ENCODE peak calls at places on chromosomes 7 and 10, in five cellular contexts. One of them, this sample, is unnamed.

GRCh38 chr10:95423327-95424005 is 132.7 kb upstream of the PDLIM1 start:
- DNase-seq in T-helper 1 cell: no peak
- DNase-seq in B cell: no peak
- DNase-seq in T-helper 9 cell: no peak
- DNase-seq in cardiac septum: peak; percentile 46
- DNase-seq in this sample: no peak

GRCh38 chr7:112898432-112899290 is 108.5 kb upstream of the TMEM168 start:
- DNase-seq in T-helper 9 cell: no peak
- DNase-seq in cardiac septum: no peak
- DNase-seq in T-helper 1 cell: no peak
- DNase-seq in B cell: peak; percentile 68
- DNase-seq in this sample: no peak

GRCh38 chr10:68826764-68827591 is at the start of gene STOX1:
- DNase-seq in T-helper 9 cell: peak; percentile 27
- DNase-seq in cardiac septum: no peak
- DNase-seq in B cell: peak; percentile 62
- DNase-seq in T-helper 1 cell: peak; percentile 15
- DNase-seq in this sample: peak; percentile 57

GRCh38 chr10:11986593-11987216 is 55.9 kb downstream of the UPF2 start:
- DNase-seq in T-helper 9 cell: peak; percentile 68
- DNase-seq in B cell: peak; percentile 81
- DNase-seq in T-helper 1 cell: peak; percentile 54
- DNase-seq in cardiac septum: peak; percentile 83
- DNase-seq in this sample: peak; percentile 87

GRCh38 chr7:123643495-123644428 is 11.9 kb upstream of the LMOD2 start:
- DNase-seq in T-helper 1 cell: no peak
- DNase-seq in T-helper 9 cell: no peak
- DNase-seq in cardiac septum: no peak
- DNase-seq in B cell: no peak
- DNase-seq in this sample: no peak

GRCh38 chr10:113480081-113480360 is 72.8 kb upstream of the HABP2 start:
- DNase-seq in T-helper 9 cell: no peak
- DNase-seq in T-helper 1 cell: no peak
- DNase-seq in B cell: no peak
- DNase-seq in cardiac septum: no peak
- DNase-seq in this sample: no peak

GRCh38 chr10:117320050-117320665 is 55.1 kb downstream of the PDZD8 start:
- DNase-seq in T-helper 9 cell: no peak
- DNase-seq in B cell: peak; percentile 3
- DNase-seq in T-helper 1 cell: no peak
- DNase-seq in cardiac septum: no peak
- DNase-seq in this sample: no peak

GRCh38 chr10:109474817-109475216 is 448.5 kb downstream of the XPNPEP1 start:
- DNase-seq in T-helper 1 cell: no peak
- DNase-seq in cardiac septum: no peak
- DNase-seq in T-helper 9 cell: no peak
- DNase-seq in B cell: no peak
- DNase-seq in this sample: no peak

GRCh38 chr7:102080003-102080361 is 206.7 kb upstream of the SH2B2 start:
- DNase-seq in cardiac septum: peak; percentile 51
- DNase-seq in T-helper 1 cell: no peak
- DNase-seq in T-helper 9 cell: no peak
- DNase-seq in B cell: no peak
- DNase-seq in this sample: peak; percentile 64

GRCh38 chr10:23096814-23097549 is 1.6 kb downstream of the MSRB2 start:
- DNase-seq in T-helper 9 cell: no peak
- DNase-seq in cardiac septum: no peak
- DNase-seq in T-helper 1 cell: no peak
- DNase-seq in B cell: no peak
- DNase-seq in this sample: peak; percentile 56

GRCh38 chr7:48426966-48427555 is 255.8 kb downstream of the ABCA13 start:
- DNase-seq in T-helper 1 cell: no peak
- DNase-seq in T-helper 9 cell: no peak
- DNase-seq in cardiac septum: no peak
- DNase-seq in B cell: no peak
- DNase-seq in this sample: no peak

GRCh38 chr10:34216348-34216908 is 598.7 kb downstream of the PARD3 start:
- DNase-seq in T-helper 9 cell: no peak
- DNase-seq in cardiac septum: no peak
- DNase-seq in B cell: no peak
- DNase-seq in T-helper 1 cell: no peak
- DNase-seq in this sample: no peak

GRCh38 chr7:46257766-46258448 is 336.8 kb upstream of the IGFBP3 start:
- DNase-seq in cardiac septum: no peak
- DNase-seq in T-helper 1 cell: no peak
- DNase-seq in T-helper 9 cell: no peak
- DNase-seq in B cell: no peak
- DNase-seq in this sample: no peak

GRCh38 chr7:151631968-151632749 is 112.5 kb upstream of the RHEB start:
- DNase-seq in B cell: peak; percentile 94
- DNase-seq in cardiac septum: peak; percentile 95
- DNase-seq in T-helper 9 cell: peak; percentile 88
- DNase-seq in T-helper 1 cell: peak; percentile 84
- DNase-seq in this sample: peak; percentile 94

GRCh38 chr10:101769541-101770180 is 6.3 kb downstream of the FGF8 start:
- DNase-seq in cardiac septum: peak; percentile 43
- DNase-seq in B cell: no peak
- DNase-seq in T-helper 1 cell: no peak
- DNase-seq in T-helper 9 cell: no peak
- DNase-seq in this sample: no peak

GRCh38 chr10:51894752-51895151 is 195.4 kb upstream of the CSTF2T start:
- DNase-seq in T-helper 1 cell: no peak
- DNase-seq in cardiac septum: no peak
- DNase-seq in T-helper 9 cell: no peak
- DNase-seq in B cell: no peak
- DNase-seq in this sample: no peak

GRCh38 chr10:104546756-104547155 is 94.3 kb upstream of the SORCS3 start:
- DNase-seq in T-helper 1 cell: no peak
- DNase-seq in T-helper 9 cell: no peak
- DNase-seq in cardiac septum: no peak
- DNase-seq in B cell: no peak
- DNase-seq in this sample: no peak

GRCh38 chr10:124734311-124735166 is 9.6 kb downstream of the FAM53B start:
- DNase-seq in B cell: peak; percentile 66
- DNase-seq in cardiac septum: no peak
- DNase-seq in T-helper 9 cell: no peak
- DNase-seq in T-helper 1 cell: no peak
- DNase-seq in this sample: no peak

GRCh38 chr10:28291881-28292297 is 11.0 kb downstream of the MPP7 start:
- DNase-seq in B cell: no peak
- DNase-seq in T-helper 9 cell: no peak
- DNase-seq in cardiac septum: no peak
- DNase-seq in T-helper 1 cell: no peak
- DNase-seq in this sample: no peak

GRCh38 chr10:51937736-51938135 is 238.3 kb upstream of the CSTF2T start:
- DNase-seq in B cell: no peak
- DNase-seq in T-helper 9 cell: no peak
- DNase-seq in cardiac septum: no peak
- DNase-seq in T-helper 1 cell: no peak
- DNase-seq in this sample: no peak

GRCh38 chr10:70368774-70369482 is 13.5 kb downstream of the LRRC20 start:
- DNase-seq in T-helper 9 cell: no peak
- DNase-seq in B cell: no peak
- DNase-seq in T-helper 1 cell: no peak
- DNase-seq in cardiac septum: no peak
- DNase-seq in this sample: no peak

GRCh38 chr10:3126741-3127342 is 45.7 kb downstream of the PITRM1 start:
- DNase-seq in B cell: no peak
- DNase-seq in cardiac septum: peak; percentile 84
- DNase-seq in T-helper 1 cell: no peak
- DNase-seq in T-helper 9 cell: no peak
- DNase-seq in this sample: peak; percentile 66

GRCh38 chr10:22436526-22436892 is 91.2 kb downstream of the SPAG6 start:
- DNase-seq in T-helper 9 cell: no peak
- DNase-seq in B cell: no peak
- DNase-seq in T-helper 1 cell: no peak
- DNase-seq in cardiac septum: no peak
- DNase-seq in this sample: no peak

GRCh38 chr7:16067695-16068094 is 353.6 kb downstream of the CRPPA start:
- DNase-seq in B cell: no peak
- DNase-seq in T-helper 9 cell: no peak
- DNase-seq in T-helper 1 cell: no peak
- DNase-seq in cardiac septum: no peak
- DNase-seq in this sample: no peak

GRCh38 chr7:124801330-124801895 is 35.8 kb upstream of the GPR37 start:
- DNase-seq in B cell: no peak
- DNase-seq in cardiac septum: no peak
- DNase-seq in T-helper 9 cell: no peak
- DNase-seq in T-helper 1 cell: no peak
- DNase-seq in this sample: no peak

GRCh38 chr10:33041783-33042437 is 83.9 kb upstream of the ITGB1 start:
- DNase-seq in B cell: no peak
- DNase-seq in T-helper 9 cell: no peak
- DNase-seq in T-helper 1 cell: no peak
- DNase-seq in cardiac septum: no peak
- DNase-seq in this sample: no peak

GRCh38 chr10:117237401-117237991 is 3.4 kb upstream of the SLC18A2 start:
- DNase-seq in T-helper 1 cell: no peak
- DNase-seq in B cell: peak; percentile 7
- DNase-seq in cardiac septum: peak; percentile 73
- DNase-seq in T-helper 9 cell: no peak
- DNase-seq in this sample: peak; percentile 23

GRCh38 chr7:132469264-132469663 is 107.0 kb downstream of the PLXNA4 start:
- DNase-seq in T-helper 9 cell: no peak
- DNase-seq in T-helper 1 cell: no peak
- DNase-seq in cardiac septum: no peak
- DNase-seq in B cell: no peak
- DNase-seq in this sample: no peak

GRCh38 chr7:51067757-51068156 is 248.9 kb downstream of the COBL start:
- DNase-seq in T-helper 9 cell: peak; percentile 10
- DNase-seq in T-helper 1 cell: no peak
- DNase-seq in cardiac septum: no peak
- DNase-seq in B cell: peak; percentile 40
- DNase-seq in this sample: no peak

GRCh38 chr7:82745117-82745516 is 301.5 kb upstream of the CACNA2D1 start:
- DNase-seq in cardiac septum: no peak
- DNase-seq in T-helper 1 cell: no peak
- DNase-seq in T-helper 9 cell: no peak
- DNase-seq in B cell: no peak
- DNase-seq in this sample: no peak

GRCh38 chr10:61346946-61347345 is 106.2 kb downstream of the TMEM26 start:
- DNase-seq in B cell: no peak
- DNase-seq in cardiac septum: no peak
- DNase-seq in T-helper 1 cell: no peak
- DNase-seq in T-helper 9 cell: no peak
- DNase-seq in this sample: no peak

GRCh38 chr10:90947025-90947960 is 26.4 kb upstream of the ANKRD1 start:
- DNase-seq in cardiac septum: no peak
- DNase-seq in T-helper 1 cell: no peak
- DNase-seq in B cell: no peak
- DNase-seq in T-helper 9 cell: no peak
- DNase-seq in this sample: no peak

GRCh38 chr7:116661741-116662329 is 10.2 kb upstream of the MET start:
- DNase-seq in cardiac septum: no peak
- DNase-seq in B cell: no peak
- DNase-seq in T-helper 1 cell: no peak
- DNase-seq in T-helper 9 cell: no peak
- DNase-seq in this sample: no peak

GRCh38 chr7:22387583-22387982 is 30.6 kb upstream of the RAPGEF5 start:
- DNase-seq in T-helper 1 cell: no peak
- DNase-seq in cardiac septum: no peak
- DNase-seq in B cell: no peak
- DNase-seq in T-helper 9 cell: no peak
- DNase-seq in this sample: peak; percentile 59

GRCh38 chr7:107332488-107333269 is 137.2 kb upstream of the GPR22 start:
- DNase-seq in cardiac septum: no peak
- DNase-seq in B cell: peak; percentile 18
- DNase-seq in T-helper 9 cell: no peak
- DNase-seq in T-helper 1 cell: no peak
- DNase-seq in this sample: no peak

GRCh38 chr7:134932707-134933370 is 53.5 kb upstream of the AGBL3 start:
- DNase-seq in T-helper 1 cell: no peak
- DNase-seq in T-helper 9 cell: no peak
- DNase-seq in cardiac septum: no peak
- DNase-seq in B cell: peak; percentile 30
- DNase-seq in this sample: peak; percentile 93

This sample was measured in aorta.